ENCODE peak calls at places on chromosomes 6 and 20, in eight cellular contexts. A is mucosa of descending colon, Z is AG04450, M is brain microvascular endothelial cell, U is ovary, X is heart left ventricle, Q is body of pancreas, K is NB4. O is an unnamed sample.

GRCh38 chr20:4835244-4836177 is 113.8 kb downstream of the PRND start:
- DNase-seq in M (no peak), X (peak), Z (no peak), U (peak), K (no peak), A (peak), Q (no peak), O (peak)

GRCh38 chr6:113329942-113330897 is 526.9 kb upstream of the MARCKS start:
- DNase-seq in K (no peak), A (no peak), Q (no peak), X (no peak), Z (no peak), U (no peak), M (no peak), O (no peak)

GRCh38 chr6:87182321-87182720 is 27.0 kb downstream of the ZNF292 start:
- DNase-seq in U (no peak), K (no peak), X (no peak), Q (no peak), A (no peak), M (no peak), Z (no peak), O (no peak)

GRCh38 chr20:25389858-25390537 is 637 bp downstream of the ABHD12 start:
- DNase-seq in U (peak), Q (peak), X (peak), K (peak), M (no peak), A (peak), Z (no peak), O (peak)

GRCh38 chr20:32971703-32972161 is 32.5 kb downstream of the SUN5 start:
- DNase-seq in U (no peak), K (peak), Q (no peak), A (no peak), X (peak), Z (no peak), M (no peak), O (no peak)

GRCh38 chr6:17103715-17104114 is 1.9 kb downstream of the STMND1 start:
- DNase-seq in M (no peak), X (no peak), A (no peak), Q (no peak), K (peak), Z (no peak), U (no peak), O (no peak)

GRCh38 chr6:166589786-166590574 is 3.5 kb upstream of the RAMACL start:
- DNase-seq in K (peak), A (no peak), X (no peak), Z (no peak), U (no peak), M (no peak), Q (no peak), O (no peak)

GRCh38 chr6:4185846-4186245 is 50.5 kb upstream of the ECI2 start:
- DNase-seq in Q (no peak), K (no peak), Z (no peak), X (no peak), U (no peak), M (no peak), A (no peak), O (no peak)

GRCh38 chr6:144087789-144088426 is 7.5 kb downstream of the SF3B5 start:
- DNase-seq in M (no peak), A (no peak), U (no peak), X (no peak), K (no peak), Q (no peak), Z (no peak), O (no peak)

GRCh38 chr6:41374618-41375590 is 39.5 kb downstream of the NCR2 start:
- DNase-seq in Z (no peak), Q (no peak), X (no peak), A (no peak), K (no peak), M (no peak), U (no peak), O (no peak)

GRCh38 chr20:60453847-60454246 is 495.6 kb downstream of the CDH26 start:
- DNase-seq in X (no peak), A (no peak), M (no peak), Q (no peak), K (no peak), U (no peak), Z (no peak), O (no peak)

GRCh38 chr6:155197947-155198346 is 65.9 kb upstream of the CLDN20 start:
- DNase-seq in M (no peak), Z (no peak), U (no peak), K (no peak), X (no peak), Q (no peak), A (no peak), O (no peak)

GRCh38 chr20:54058420-54059139 is 11.8 kb downstream of the BCAS1 start:
- DNase-seq in Q (no peak), Z (no peak), M (no peak), U (no peak), A (no peak), K (no peak), X (no peak), O (no peak)

GRCh38 chr20:688809-689208 is 13.2 kb upstream of the SCRT2 start:
- DNase-seq in X (no peak), K (no peak), M (peak), Z (no peak), A (no peak), U (no peak), Q (no peak), O (no peak)

GRCh38 chr20:57374343-57374930 is 16.8 kb upstream of the RBM38 start:
- DNase-seq in K (no peak), U (no peak), X (no peak), A (no peak), Q (no peak), Z (no peak), M (no peak), O (no peak)

GRCh38 chr6:130744601-130745382 is 82.4 kb upstream of the SMLR1 start:
- DNase-seq in U (no peak), X (no peak), A (no peak), K (no peak), M (no peak), Z (no peak), Q (no peak), O (no peak)

GRCh38 chr6:24865161-24865560 is 66.4 kb upstream of the ARMH2 start:
- DNase-seq in U (no peak), M (no peak), Q (no peak), X (no peak), K (no peak), Z (no peak), A (no peak), O (no peak)

GRCh38 chr20:49459684-49460083 is 22.8 kb downstream of the KCNB1 start:
- DNase-seq in A (no peak), K (no peak), U (no peak), Z (no peak), Q (no peak), X (no peak), M (no peak), O (no peak)

GRCh38 chr20:49461894-49462293 is 20.6 kb downstream of the KCNB1 start:
- DNase-seq in M (no peak), A (no peak), Q (no peak), K (no peak), U (no peak), Z (no peak), X (no peak), O (no peak)

GRCh38 chr20:49460131-49460530 is 22.3 kb downstream of the KCNB1 start:
- DNase-seq in A (no peak), Q (no peak), X (no peak), U (no peak), M (no peak), Z (no peak), K (no peak), O (no peak)

GRCh38 chr20:49457444-49457843 is 25.0 kb downstream of the KCNB1 start:
- DNase-seq in U (no peak), M (no peak), Z (no peak), K (no peak), X (no peak), Q (no peak), A (no peak), O (no peak)

DNA sequence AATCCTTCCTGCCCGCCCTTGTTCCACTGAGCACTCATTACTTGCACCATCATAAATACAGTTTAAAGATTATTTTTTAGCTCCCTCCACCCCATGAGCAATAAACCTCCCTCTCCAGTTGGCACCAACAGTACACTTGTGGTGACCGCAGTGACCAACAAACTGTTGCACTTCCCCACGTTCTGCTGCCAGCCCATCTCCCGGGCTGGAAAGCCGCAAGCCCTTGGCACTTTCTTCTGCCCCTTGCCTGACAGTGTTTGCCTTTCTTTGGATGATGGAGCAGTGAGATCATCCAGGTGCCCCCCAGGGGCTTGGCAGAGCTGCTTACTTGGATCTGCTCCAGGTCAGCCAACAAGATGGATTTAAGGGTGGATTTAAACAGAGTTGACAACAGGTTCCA is 21.6 kb downstream of the KCNB1 start:
- DNase-seq in K (no peak), M (no peak), U (no peak), Z (no peak), X (no peak), Q (peak), A (no peak), O (no peak)
- TF ChIP-seq CTCF in K (no peak), M (no peak), U (no peak), Z (no peak), X (no peak), Q (no peak), A (no peak), O (no peak)

GRCh38 chr6:123994891-123995635 is 191.4 kb downstream of the NKAIN2 start:
- DNase-seq in K (no peak), X (no peak), A (no peak), Z (no peak), M (no peak), U (no peak), Q (no peak), O (no peak)

GRCh38 chr6:123997223-123997622 is 193.6 kb downstream of the NKAIN2 start:
- DNase-seq in X (no peak), K (no peak), M (no peak), Z (no peak), U (no peak), Q (peak), A (no peak), O (no peak)

DNA sequence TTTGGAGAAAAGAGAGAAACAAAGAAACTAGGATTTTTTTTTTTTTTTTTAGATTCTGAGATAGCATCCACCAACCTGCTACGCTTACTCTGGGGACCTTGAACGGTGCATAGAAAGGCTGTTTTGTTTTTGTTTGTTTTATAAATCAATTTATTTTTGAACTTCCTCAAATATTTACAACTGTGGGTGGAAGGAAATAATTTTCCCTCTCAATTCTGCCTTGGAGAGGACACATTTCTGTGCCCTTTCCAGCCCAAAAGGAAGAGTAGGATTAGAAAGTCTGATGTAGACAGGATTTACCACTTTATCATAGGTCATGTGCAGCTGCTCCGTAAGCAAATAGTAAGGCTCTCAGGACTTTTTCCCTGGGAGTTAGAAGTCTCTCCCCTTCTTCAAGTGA is 190.5 kb downstream of the NKAIN2 start:
- DNase-seq in Q (no peak), Z (no peak), X (no peak), U (no peak), M (no peak), A (no peak), K (no peak), O (no peak)
- H3K4me3 ChIP-seq in Q (no peak), Z (no peak), X (no peak), U (no peak), M (no peak), A (no peak), K (no peak), O (no peak)

GRCh38 chr20:9215539-9215938 is 146.7 kb downstream of the PLCB4 start:
- DNase-seq in A (no peak), Z (no peak), Q (no peak), M (no peak), X (no peak), K (peak), U (no peak), O (no peak)
- TF ChIP-seq CTCF in A (no peak), Z (peak), Q (no peak), M (peak), X (peak), K (peak), U (no peak), O (peak)

DNA sequence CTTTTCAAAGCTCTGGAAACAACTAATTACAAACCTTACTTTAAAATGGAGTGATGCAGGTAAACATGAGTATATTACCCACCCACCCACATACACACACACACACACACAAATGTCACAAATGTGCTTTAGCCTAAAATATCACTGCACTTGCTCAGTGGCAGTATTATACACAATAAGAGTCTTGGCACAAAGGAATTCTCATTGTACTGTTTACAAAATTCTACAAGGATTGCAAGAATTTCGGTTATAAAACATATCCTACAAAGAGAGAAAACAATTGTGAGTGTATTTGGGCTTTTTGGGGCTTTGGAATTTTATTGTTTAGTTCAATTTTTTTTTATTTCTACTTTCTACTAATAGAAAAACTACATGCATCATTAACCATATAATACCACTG is 113.2 kb upstream of the BEND6 start:
- DNase-seq in U (no peak), X (no peak), A (no peak), M (no peak), Z (no peak), Q (no peak), K (no peak), O (no peak)
- H3K4me3 ChIP-seq in U (no peak), X (peak), A (no peak), M (peak), Z (peak), Q (no peak), K (no peak), O (peak)

GRCh38 chr6:89921691-89922090 is 27.4 kb downstream of the GJA10 start:
- DNase-seq in X (no peak), Z (no peak), Q (no peak), U (no peak), M (no peak), A (no peak), K (no peak), O (no peak)
- TF ChIP-seq CTCF in X (no peak), Z (no peak), Q (no peak), U (no peak), M (no peak), A (no peak), K (no peak), O (no peak)

DNA sequence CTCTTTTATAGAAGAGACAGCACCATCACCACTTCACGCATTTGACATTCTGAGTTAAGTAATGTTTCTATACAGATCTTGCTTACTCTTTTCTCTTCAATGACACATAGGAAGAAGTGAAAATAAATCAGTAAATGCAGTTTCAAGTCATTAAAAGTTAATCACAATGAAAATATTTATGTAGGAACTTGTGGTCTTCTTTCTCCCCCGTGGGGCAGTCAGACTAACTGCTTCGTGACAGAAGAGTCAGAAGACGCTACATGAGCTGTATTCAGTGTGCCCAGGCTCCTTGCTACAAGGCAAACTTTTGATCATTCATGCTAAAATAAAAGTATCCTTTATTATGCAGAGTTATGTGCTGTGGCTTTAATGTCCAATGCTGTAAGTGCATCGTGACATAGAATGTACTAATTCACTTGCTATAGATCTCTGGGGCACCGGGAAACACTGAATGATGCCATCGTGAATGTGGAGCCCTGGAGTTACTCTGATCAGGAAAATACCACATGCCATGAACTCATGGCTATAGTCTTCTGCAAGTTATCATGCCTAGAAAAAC is 117.8 kb upstream of the TRAF3IP2 start:
- DNase-seq in M (no peak), X (no peak), A (no peak), U (no peak), Z (no peak), Q (no peak), K (no peak), O (no peak)
- H3K4me3 ChIP-seq in M (no peak), X (no peak), A (no peak), U (no peak), Z (no peak), Q (no peak), K (no peak), O (no peak)

GRCh38 chr20:61957961-61958715 is 107.5 kb downstream of the TAF4 start:
- DNase-seq in K (no peak), U (no peak), X (no peak), Q (no peak), A (peak), Z (no peak), M (no peak), O (no peak)
- TF ChIP-seq CTCF in K (no peak), U (no peak), X (no peak), Q (no peak), A (no peak), Z (no peak), M (no peak), O (no peak)

O was measured in heart right ventricle.